ENCODE peak calls at places on chromosomes 1 and 21, in four cellular contexts. V is HL-60, C is stomach, F is Panc1. B is an unnamed sample.
A peak's percentile ranks its signal among the peaks of the same experiment; 100 is the strongest.

GRCh38 chr1:156689960-156690672 is 12.9 kb upstream of the NES start:
- DNase-seq in V (no peak), C (no peak), F (no peak), B (no peak)

GRCh38 chr1:110746644-110747259 is 72.0 kb upstream of the KCNA3 start:
- DNase-seq in V (peak; percentile 16), C (no peak), F (no peak), B (no peak)

GRCh38 chr21:16218682-16219343 is 489.0 kb downstream of the USP25 start:
- DNase-seq in V (no peak), C (no peak), F (no peak), B (no peak)

GRCh38 chr21:27261676-27262075 is 294.8 kb upstream of the ADAMTS5 start:
- DNase-seq in V (no peak), C (no peak), F (no peak), B (no peak)

GRCh38 chr1:58628987-58629598 is 52.0 kb upstream of the TACSTD2 start:
- DNase-seq in V (no peak), C (no peak), F (no peak), B (no peak)

GRCh38 chr1:107767156-107767582 is 197.8 kb downstream of the VAV3 start:
- DNase-seq in V (no peak), C (no peak), F (no peak), B (no peak)

GRCh38 chr1:1594602-1594981 is 5.3 kb downstream of the FNDC10 start:
- DNase-seq in V (no peak), C (no peak), F (no peak), B (no peak)

GRCh38 chr1:31642897-31643296 is 1.8 kb downstream of the PEF1 start:
- DNase-seq in V (no peak), C (no peak), F (no peak), B (no peak)

GRCh38 chr1:160679893-160680292 is 31.7 kb downstream of the CD48 start:
- DNase-seq in V (no peak), C (no peak), F (no peak), B (no peak)

GRCh38 chr1:30272288-30273020 is 450.9 kb downstream of the MATN1 start:
- DNase-seq in V (no peak), C (no peak), F (no peak), B (no peak)

GRCh38 chr1:154574715-154575114 is 7.1 kb downstream of the CHRNB2 start:
- DNase-seq in V (no peak), C (no peak), F (no peak), B (no peak)

GRCh38 chr1:43671626-43672330 is 21.8 kb downstream of the KDM4A start:
- DNase-seq in V (no peak), C (no peak), F (no peak), B (no peak)

GRCh38 chr1:7690076-7690475 is 81.0 kb upstream of the VAMP3 start:
- DNase-seq in V (no peak), C (no peak), F (no peak), B (no peak)

GRCh38 chr1:234340528-234340927 is 32.7 kb upstream of the COA6 start:
- DNase-seq in V (no peak), C (no peak), F (no peak), B (no peak)

GRCh38 chr1:158323866-158324265 is 7.5 kb downstream of the CD1B start:
- DNase-seq in V (no peak), C (no peak), F (no peak), B (no peak)

GRCh38 chr1:226132731-226133503 is 53.6 kb downstream of the ACBD3 start:
- DNase-seq in V (no peak), C (peak; percentile 71), F (no peak), B (peak; percentile 58)

GRCh38 chr1:155174334-155175280 is 958 bp downstream of the TRIM46 start:
- DNase-seq in V (no peak), C (peak; percentile 24), F (no peak), B (peak; percentile 91)

GRCh38 chr1:202643397-202644218 is 66.6 kb downstream of the SYT2 start:
- DNase-seq in V (no peak), C (no peak), F (no peak), B (no peak)

GRCh38 chr1:117812868-117813511 is 116.4 kb downstream of the GDAP2 start:
- DNase-seq in V (no peak), C (no peak), F (no peak), B (no peak)

GRCh38 chr1:13751458-13751871 is 51.5 kb downstream of the PRDM2 start:
- DNase-seq in V (no peak), C (no peak), F (no peak), B (no peak)

GRCh38 chr1:101004666-101005065 is 20.9 kb downstream of the DPH5 start:
- DNase-seq in V (no peak), C (no peak), F (no peak), B (no peak)

GRCh38 chr1:76066390-76066789 is 8.2 kb upstream of the ST6GALNAC3 start:
- DNase-seq in V (no peak), C (no peak), F (no peak), B (no peak)

GRCh38 chr1:204288061-204288588 is 71.6 kb downstream of the PLEKHA6 start:
- DNase-seq in V (peak; percentile 77), C (peak; percentile 86), F (no peak), B (no peak)

GRCh38 chr21:25396135-25396711 is 211.1 kb downstream of the MRPL39 start:
- DNase-seq in V (no peak), C (no peak), F (no peak), B (no peak)

GRCh38 chr1:41485605-41486004 is 1.1 kb upstream of the EDN2 start:
- DNase-seq in V (no peak), C (no peak), F (no peak), B (no peak)

GRCh38 chr1:95983831-95984230 is 737.8 kb upstream of the PTBP2 start:
- DNase-seq in V (no peak), C (no peak), F (no peak), B (no peak)

GRCh38 chr1:46611691-46612221 is 4.9 kb downstream of the MOB3C start:
- DNase-seq in V (no peak), C (no peak), F (no peak), B (no peak)

GRCh38 chr1:33459766-33460543 is 12.5 kb upstream of the ZSCAN20 start:
- DNase-seq in V (no peak), C (no peak), F (no peak), B (no peak)

GRCh38 chr1:202184750-202185460 is 8.7 kb upstream of the LGR6 start:
- DNase-seq in V (peak; percentile 77), C (peak; percentile 87), F (peak; percentile 58), B (no peak)

GRCh38 chr1:117610036-117610435 is 4.2 kb downstream of the TENT5C start:
- DNase-seq in V (no peak), C (no peak), F (no peak), B (peak; percentile 43)

GRCh38 chr1:230153655-230154296 is 86.7 kb downstream of the GALNT2 start:
- DNase-seq in V (peak; percentile 95), C (no peak), F (no peak), B (no peak)

GRCh38 chr1:110258734-110259133 is 48.6 kb downstream of the KCNC4 start:
- DNase-seq in V (no peak), C (no peak), F (no peak), B (no peak)

GRCh38 chr21:31656199-31657095 is 3.0 kb upstream of the SOD1 start:
- DNase-seq in V (no peak), C (no peak), F (no peak), B (no peak)

GRCh38 chr21:31654340-31654739 is 5.2 kb upstream of the SOD1 start:
- DNase-seq in V (no peak), C (no peak), F (no peak), B (no peak)

GRCh38 chr21:31659286-31660133 is at the start of gene SOD1:
- DNase-seq in V (peak; percentile 82), C (peak; percentile 95), F (peak; percentile 36), B (no peak)

GRCh38 chr21:31660134-31660565 is 657 bp downstream of the SOD1 start:
- DNase-seq in V (no peak), C (no peak), F (no peak), B (no peak)

DNA sequence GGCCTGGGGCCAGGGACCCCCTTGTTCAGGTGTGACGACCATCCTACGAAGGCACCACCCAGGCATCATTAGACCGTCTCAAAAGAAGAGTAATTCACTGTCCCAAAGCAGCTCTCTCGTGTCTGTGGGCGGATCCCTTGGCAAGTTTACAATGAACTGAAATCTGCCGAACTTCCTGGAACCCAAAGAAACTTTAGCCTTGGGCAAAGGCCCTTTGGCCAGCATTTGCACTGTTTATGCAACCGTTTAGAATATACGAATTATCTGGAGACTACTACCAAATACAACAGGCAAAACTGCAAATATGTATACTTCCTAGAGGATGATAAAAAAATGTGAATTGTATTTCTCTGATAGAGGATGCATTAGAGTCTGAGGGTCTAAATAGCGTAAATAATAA is 1.4 kb upstream of the SOD1 start:
- DNase-seq in V (no peak), C (no peak), F (no peak), B (no peak)
- H3K4me3 ChIP-seq in V (no peak overlapping the region), C (no peak overlapping the region), F (no peak overlapping the region), B (no peak overlapping the region)

DNA sequence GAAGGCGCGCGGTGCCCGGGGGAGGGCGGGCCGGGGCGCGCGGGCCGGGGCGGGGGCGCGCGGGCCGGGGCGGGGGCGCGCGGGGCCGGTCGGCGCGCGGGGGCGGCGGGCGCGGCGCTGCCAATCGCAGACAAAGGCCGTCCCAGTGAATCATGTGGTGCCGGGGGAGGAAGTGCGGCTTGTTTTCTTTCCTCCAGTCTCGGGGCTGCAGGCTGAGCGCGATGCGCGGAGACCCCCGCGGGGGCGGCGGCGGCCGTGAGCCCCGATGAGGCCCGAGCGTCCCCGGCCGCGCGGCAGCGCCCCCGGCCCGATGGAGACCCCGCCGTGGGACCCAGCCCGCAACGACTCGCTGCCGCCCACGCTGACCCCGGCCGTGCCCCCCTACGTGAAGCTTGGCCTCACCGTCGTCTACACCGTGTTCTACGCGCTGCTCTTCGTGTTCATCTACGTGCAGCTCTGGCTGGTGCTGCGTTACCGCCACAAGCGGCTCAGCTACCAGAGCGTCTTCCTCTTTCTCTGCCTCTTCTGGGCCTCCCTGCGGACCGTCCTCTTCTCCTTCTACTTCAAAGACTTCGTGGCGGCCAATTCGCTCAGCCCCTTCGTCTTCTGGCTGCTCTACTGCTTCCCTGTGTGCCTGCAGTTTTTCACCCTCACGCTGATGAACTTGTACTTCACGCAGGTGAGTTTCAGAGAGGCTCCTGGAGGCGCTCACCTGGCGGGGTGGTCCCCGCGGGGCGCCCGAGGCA is at the start of gene GPR137B:
- DNase-seq in V (peak; percentile 33), C (peak; percentile 42), F (no peak), B (no peak)
- TF ChIP-seq CTCF in V (no peak), C (no peak), F (no peak), B (no peak)

GRCh38 chr21:33384851-33385331 is 18.3 kb upstream of the IFNGR2 start:
- DNase-seq in V (no peak), C (no peak), F (no peak), B (no peak)

GRCh38 chr21:33380483-33380998 is 22.7 kb upstream of the IFNGR2 start:
- DNase-seq in V (peak; percentile 83), C (peak; percentile 86), F (peak; percentile 81), B (no peak)

GRCh38 chr21:33386222-33386784 is 16.9 kb upstream of the IFNGR2 start:
- DNase-seq in V (no peak), C (no peak), F (no peak), B (no peak)

GRCh38 chr21:33388188-33388587 is 15.0 kb upstream of the IFNGR2 start:
- DNase-seq in V (peak; percentile 94), C (no peak), F (no peak), B (no peak)

GRCh38 chr21:33383056-33383888 is 19.9 kb upstream of the IFNGR2 start:
- DNase-seq in V (peak; percentile 87), C (peak; percentile 68), F (no peak), B (no peak)
- TF ChIP-seq POLR2AphosphoS5 in V (peak; percentile 49), C (peak; percentile 61), F (no peak), B (peak; percentile 44)

GRCh38 chr21:33643658-33644311 is 1.5 kb downstream of the ITSN1 start:
- DNase-seq in V (no peak), C (no peak), F (no peak), B (no peak)
- H3K4me3 ChIP-seq in V (peak overlapping the region; percentile 95), C (peak overlapping the region; percentile 97), F (peak overlapping the region; percentile 81), B (peak overlapping the region; percentile 91)